ENCODE peak calls at places on chromosomes 1 and 21, in four cellular contexts. K, S, Z and F are unnamed samples.
A peak's percentile ranks its signal among the peaks of the same experiment; 100 is the strongest.

GRCh38 chr1:54548389-54549044 is 489 bp downstream of the ACOT11 start:
- DNase-seq in S (no peak), K (no peak), Z (no peak), F (no peak)

GRCh38 chr1:244187310-244187709 is 136.2 kb downstream of the ZBTB18 start:
- DNase-seq in K (no peak), Z (no peak), S (no peak), F (no peak)

GRCh38 chr1:11045428-11046269 is 1.4 kb downstream of the MASP2 start:
- DNase-seq in K (no peak), Z (no peak), S (peak; percentile 31), F (no peak)

GRCh38 chr1:168112673-168113305 is 23.9 kb downstream of the GPR161 start:
- DNase-seq in S (no peak), K (no peak), Z (peak; percentile 77), F (peak; percentile 55)

GRCh38 chr1:12059722-12060464 is 3.2 kb upstream of the TNFRSF8 start:
- DNase-seq in Z (no peak), K (no peak), S (no peak), F (no peak)

GRCh38 chr1:63063367-63063766 is 259.0 kb upstream of the FOXD3 start:
- DNase-seq in S (peak; percentile 2), K (no peak), Z (no peak), F (no peak)

GRCh38 chr1:201933840-201934430 is 12.4 kb downstream of the LMOD1 start:
- DNase-seq in S (no peak), K (no peak), Z (no peak), F (no peak)

GRCh38 chr1:207813513-207813881 is 61.6 kb downstream of the CD46 start:
- DNase-seq in K (no peak), Z (no peak), S (no peak), F (no peak)

GRCh38 chr1:106278706-106279105 is 777.8 kb upstream of the PRMT6 start:
- DNase-seq in S (no peak), K (no peak), Z (no peak), F (no peak)

GRCh38 chr1:77757616-77758015 is 2.0 kb downstream of the USP33 start:
- DNase-seq in K (peak; percentile 67), S (no peak), Z (no peak), F (peak; percentile 27)

GRCh38 chr1:80882552-80882951 is 918.2 kb upstream of the ADGRL2 start:
- DNase-seq in Z (no peak), K (peak; percentile 46), S (peak; percentile 38), F (peak; percentile 26)

GRCh38 chr1:236421022-236421421 is 26.9 kb downstream of the EDARADD start:
- DNase-seq in K (peak; percentile 10), S (peak; percentile 35), Z (no peak), F (no peak)

GRCh38 chr1:114152211-114153050 is 1.2 kb downstream of the SYT6 start:
- DNase-seq in Z (peak; percentile 66), K (peak; percentile 39), S (peak; percentile 37), F (peak; percentile 9)

GRCh38 chr21:46055863-46056281 is 42.0 kb upstream of the COL6A2 start:
- DNase-seq in K (no peak), Z (peak; percentile 75), S (no peak), F (no peak)

GRCh38 chr21:46051821-46052675 is 45.9 kb upstream of the COL6A2 start:
- DNase-seq in K (no peak), Z (peak; percentile 39), S (no peak), F (no peak)

GRCh38 chr21:46052703-46053651 is 44.9 kb upstream of the COL6A2 start:
- DNase-seq in Z (peak; percentile 44), K (peak; percentile 94), S (no peak), F (peak; percentile 90)

GRCh38 chr21:46054447-46054846 is 43.5 kb upstream of the COL6A2 start:
- DNase-seq in Z (peak; percentile 76), S (no peak), K (peak; percentile 77), F (no peak)

DNA sequence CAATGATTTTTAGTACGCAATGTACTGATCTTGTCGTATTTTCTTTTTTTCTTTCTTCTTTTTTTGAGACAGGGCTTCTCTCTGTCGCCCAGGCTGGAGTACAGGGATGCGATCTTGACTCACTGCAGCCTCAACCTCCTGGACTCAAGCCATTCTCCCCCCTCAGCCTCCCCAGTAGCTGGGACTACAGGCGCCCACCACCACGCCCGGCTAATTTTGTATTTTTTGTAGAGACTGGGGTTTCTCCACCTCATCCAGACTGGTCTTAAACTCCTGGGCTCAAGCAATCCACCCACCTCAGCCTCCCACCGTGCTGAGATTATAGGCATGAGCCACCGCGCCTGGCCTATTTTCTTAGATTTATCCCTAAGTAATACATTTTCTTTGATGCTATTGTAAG is 43.9 kb upstream of the COL6A2 start:
- DNase-seq in K (no peak), Z (no peak), S (no peak), F (no peak)
- H3K4me3 ChIP-seq in K (no peak overlapping the region), Z (no peak overlapping the region), S (no peak overlapping the region), F (no peak overlapping the region)

DNA sequence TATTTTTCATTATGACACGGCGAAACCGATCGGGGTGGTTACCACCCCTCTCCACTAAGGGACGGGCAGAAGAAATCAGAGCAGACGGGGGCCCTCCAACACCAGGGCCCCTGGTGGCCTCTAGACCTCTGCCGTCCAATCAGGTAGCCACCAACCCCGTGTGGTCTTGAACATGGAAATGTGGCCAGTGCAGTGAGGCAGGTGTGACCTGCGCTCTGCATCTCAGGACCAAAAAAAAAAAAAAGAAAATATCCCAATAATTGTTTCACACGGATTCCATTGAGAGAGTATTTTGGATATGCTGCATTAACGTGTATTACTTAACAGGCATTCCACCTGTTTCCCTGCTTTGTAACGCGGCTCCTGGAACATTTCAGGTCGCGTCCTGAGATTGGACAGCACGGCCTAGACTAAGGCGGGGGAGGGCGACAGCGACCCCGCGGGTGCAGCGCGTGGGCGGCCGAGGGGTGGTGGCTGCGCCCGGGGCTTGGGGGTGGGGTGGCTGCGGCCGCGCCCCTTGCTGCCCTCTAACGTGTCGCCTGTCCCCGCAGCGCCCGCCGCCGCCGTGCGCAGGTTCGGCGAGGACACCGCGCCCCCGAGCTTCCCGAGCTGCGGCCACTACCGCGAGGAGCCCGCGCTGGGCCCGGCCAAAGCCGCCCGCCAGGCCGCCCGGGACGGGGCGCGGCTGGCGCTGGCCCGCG is 48.3 kb downstream of the SIM2 start:
- DNase-seq in Z (no peak), S (peak; percentile 16), K (no peak), F (no peak)
- H3K4me3 ChIP-seq in Z (peak overlapping the region; percentile 15), S (peak overlapping the region; percentile 37), K (peak overlapping the region; percentile 22), F (peak overlapping the region; percentile 33)

GRCh38 chr1:27382950-27383627 is at the start of gene CD164L2:
- DNase-seq in S (peak; percentile 45), Z (no peak), K (no peak), F (no peak)
- H3K4me3 ChIP-seq in S (no peak within 1 kb of the TSS), Z (no peak within 1 kb of the TSS), K (no peak within 1 kb of the TSS), F (no peak within 1 kb of the TSS)

DNA sequence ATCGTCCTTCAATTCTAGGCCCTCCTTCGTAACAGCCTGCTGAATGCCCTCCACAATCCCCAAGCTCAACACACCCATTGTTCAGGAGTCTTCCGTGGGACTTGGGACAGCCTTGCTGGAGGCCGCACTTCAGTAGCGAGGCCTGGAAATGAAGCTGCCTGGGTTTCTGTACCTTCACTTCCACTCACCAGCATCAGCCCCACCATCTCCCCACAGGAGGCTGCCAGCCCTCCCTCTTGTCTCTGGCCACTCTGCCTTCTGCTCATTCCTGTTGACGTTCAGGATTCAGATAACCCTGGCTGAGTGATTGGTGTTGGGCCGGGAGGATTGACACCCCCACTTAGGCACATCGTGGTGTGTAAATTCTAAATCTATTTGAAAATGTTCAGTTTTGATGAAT is 23.4 kb upstream of the CSF1 start:
- DNase-seq in K (no peak), Z (no peak), S (no peak), F (no peak)
- H3K4me3 ChIP-seq in K (no peak overlapping the region), Z (no peak overlapping the region), S (no peak overlapping the region), F (no peak overlapping the region)